ENCODE peak calls at places on chromosomes 16 and 17, in ten cellular contexts. I is spleen; T is fibroblast of the aortic adventitia; D is CD8-positive, alpha-beta T cell; A is mammary epithelial cell; S is HFF-Myc; Y is breast epithelium; O is ascending aorta; J is choroid plexus epithelial cell; Z is CD8-positive, alpha-beta memory T cell. G is an unnamed sample.

GRCh38 chr17:8955560-8955959 is 9.9 kb downstream of the PIK3R5 start:
- DNase-seq in I (peak), T (no peak), D (no peak), A (no peak), S (no peak), Y (no peak), O (no peak), J (no peak), Z (no peak), G (no peak)

GRCh38 chr16:75462804-75463203 is 1.7 kb downstream of the TMEM170A start:
- DNase-seq in I (no peak), T (no peak), D (no peak), A (no peak), S (no peak), Y (no peak), O (no peak), J (no peak), Z (no peak), G (no peak)

GRCh38 chr17:53313746-53314145 is 509.0 kb upstream of the KIF2B start:
- DNase-seq in I (no peak), T (no peak), D (no peak), A (peak), S (no peak), Y (no peak), O (no peak), J (no peak), Z (no peak), G (no peak)

GRCh38 chr17:76307299-76307965 is 644 bp downstream of the QRICH2 start:
- DNase-seq in I (peak), T (no peak), D (no peak), A (no peak), S (no peak), Y (no peak), O (no peak), J (no peak), Z (no peak), G (peak)

GRCh38 chr17:19018600-19018950 is 14.0 kb upstream of the FAM83G start:
- DNase-seq in I (no peak), T (no peak), D (no peak), A (no peak), S (no peak), Y (no peak), O (no peak), J (no peak), Z (no peak), G (peak)

GRCh38 chr16:66409156-66409555 is 17.9 kb upstream of the BEAN1 start:
- DNase-seq in I (no peak), T (peak), D (no peak), A (peak), S (no peak), Y (no peak), O (no peak), J (peak), Z (no peak), G (no peak)

GRCh38 chr17:73346763-73347162 is 35.0 kb upstream of the CDC42EP4 start:
- DNase-seq in I (no peak), T (no peak), D (no peak), A (no peak), S (no peak), Y (no peak), O (no peak), J (no peak), Z (no peak), G (no peak)

GRCh38 chr16:29877266-29877961 is 14.4 kb upstream of the CDIPT start:
- DNase-seq in I (no peak), T (no peak), D (peak), A (peak), S (no peak), Y (no peak), O (no peak), J (peak), Z (no peak), G (peak)

GRCh38 chr16:70803354-70803753 is 2.4 kb upstream of the VAC14 start:
- DNase-seq in I (no peak), T (peak), D (no peak), A (no peak), S (no peak), Y (no peak), O (no peak), J (peak), Z (no peak), G (no peak)

GRCh38 chr17:28948873-28949184 is 2.5 kb downstream of the PHF12 start:
- DNase-seq in I (no peak), T (no peak), D (no peak), A (no peak), S (no peak), Y (no peak), O (no peak), J (peak), Z (no peak), G (no peak)

GRCh38 chr16:16083421-16084156 is 134.2 kb downstream of the ABCC1 start:
- DNase-seq in I (no peak), T (peak), D (no peak), A (peak), S (no peak), Y (no peak), O (no peak), J (peak), Z (no peak), G (no peak)

GRCh38 chr17:2400474-2400866 is 390 bp downstream of the MNT start:
- DNase-seq in I (peak), T (no peak), D (peak), A (peak), S (no peak), Y (no peak), O (no peak), J (peak), Z (peak), G (no peak)

GRCh38 chr17:50043290-50044148 is 12.4 kb upstream of the ITGA3 start:
- DNase-seq in I (peak), T (no peak), D (no peak), A (no peak), S (no peak), Y (peak), O (no peak), J (peak), Z (no peak), G (no peak)

GRCh38 chr16:50196736-50197135 is 43.6 kb downstream of the TENT4B start:
- DNase-seq in I (no peak), T (no peak), D (peak), A (peak), S (no peak), Y (no peak), O (no peak), J (peak), Z (no peak), G (no peak)

GRCh38 chr17:55454906-55455474 is 33.4 kb upstream of the MMD start:
- DNase-seq in I (no peak), T (peak), D (no peak), A (no peak), S (peak), Y (no peak), O (no peak), J (peak), Z (no peak), G (no peak)

GRCh38 chr17:71883845-71884244 is 237.0 kb upstream of the SOX9 start:
- DNase-seq in I (no peak), T (no peak), D (no peak), A (peak), S (no peak), Y (no peak), O (no peak), J (no peak), Z (no peak), G (peak)

GRCh38 chr16:69093974-69094373 is 11.5 kb upstream of the HAS3 start:
- DNase-seq in I (no peak), T (no peak), D (no peak), A (no peak), S (no peak), Y (no peak), O (no peak), J (no peak), Z (no peak), G (no peak)

GRCh38 chr16:68985268-68985667 is 120.2 kb upstream of the HAS3 start:
- DNase-seq in I (no peak), T (no peak), D (no peak), A (no peak), S (no peak), Y (no peak), O (no peak), J (peak), Z (no peak), G (no peak)

GRCh38 chr17:39178516-39178915 is 12.6 kb upstream of the ARL5C start:
- DNase-seq in I (no peak), T (peak), D (no peak), A (peak), S (no peak), Y (no peak), O (no peak), J (no peak), Z (no peak), G (no peak)

GRCh38 chr17:52035336-52035915 is 123.1 kb downstream of the CA10 start:
- DNase-seq in I (peak), T (no peak), D (no peak), A (no peak), S (no peak), Y (no peak), O (no peak), J (no peak), Z (no peak), G (no peak)

GRCh38 chr17:67474081-67474661 is 97.1 kb downstream of the PITPNC1 start:
- DNase-seq in I (no peak), T (peak), D (peak), A (no peak), S (no peak), Y (no peak), O (no peak), J (peak), Z (no peak), G (no peak)

GRCh38 chr17:4066210-4066609 is 76.6 kb downstream of the ZZEF1 start:
- DNase-seq in I (no peak), T (no peak), D (no peak), A (no peak), S (no peak), Y (no peak), O (no peak), J (no peak), Z (no peak), G (no peak)

GRCh38 chr16:2056077-2056476 is 8.3 kb downstream of the TSC2 start:
- DNase-seq in I (no peak), T (no peak), D (no peak), A (no peak), S (no peak), Y (no peak), O (no peak), J (peak), Z (no peak), G (no peak)

GRCh38 chr17:62703776-62704380 is 76.4 kb downstream of the MRC2 start:
- DNase-seq in I (peak), T (peak), D (peak), A (peak), S (no peak), Y (peak), O (no peak), J (peak), Z (peak), G (peak)

GRCh38 chr17:48841395-48841831 is 10.6 kb downstream of the CALCOCO2 start:
- DNase-seq in I (no peak), T (peak), D (no peak), A (peak), S (no peak), Y (no peak), O (no peak), J (peak), Z (no peak), G (peak)

GRCh38 chr16:31451681-31452351 is 7.5 kb upstream of the ARMC5 start:
- DNase-seq in I (no peak), T (peak), D (no peak), A (peak), S (no peak), Y (no peak), O (no peak), J (peak), Z (no peak), G (no peak)

GRCh38 chr17:78973792-78974520 is 5.8 kb downstream of the LGALS3BP start:
- DNase-seq in I (no peak), T (no peak), D (no peak), A (no peak), S (no peak), Y (no peak), O (no peak), J (no peak), Z (no peak), G (no peak)

GRCh38 chr16:79607587-79607986 is 7.0 kb upstream of the MAF start:
- DNase-seq in I (no peak), T (peak), D (no peak), A (peak), S (no peak), Y (no peak), O (no peak), J (peak), Z (no peak), G (no peak)

GRCh38 chr17:47829870-47830269 is 1.5 kb downstream of the MRPL10 start:
- DNase-seq in I (no peak), T (no peak), D (peak), A (no peak), S (no peak), Y (no peak), O (no peak), J (peak), Z (peak), G (no peak)
- H3K4me3 ChIP-seq in I (no peak), T (no peak), D (no peak), A (no peak), S (peak), Y (no peak), O (peak), J (no peak), Z (peak), G (no peak)

DNA sequence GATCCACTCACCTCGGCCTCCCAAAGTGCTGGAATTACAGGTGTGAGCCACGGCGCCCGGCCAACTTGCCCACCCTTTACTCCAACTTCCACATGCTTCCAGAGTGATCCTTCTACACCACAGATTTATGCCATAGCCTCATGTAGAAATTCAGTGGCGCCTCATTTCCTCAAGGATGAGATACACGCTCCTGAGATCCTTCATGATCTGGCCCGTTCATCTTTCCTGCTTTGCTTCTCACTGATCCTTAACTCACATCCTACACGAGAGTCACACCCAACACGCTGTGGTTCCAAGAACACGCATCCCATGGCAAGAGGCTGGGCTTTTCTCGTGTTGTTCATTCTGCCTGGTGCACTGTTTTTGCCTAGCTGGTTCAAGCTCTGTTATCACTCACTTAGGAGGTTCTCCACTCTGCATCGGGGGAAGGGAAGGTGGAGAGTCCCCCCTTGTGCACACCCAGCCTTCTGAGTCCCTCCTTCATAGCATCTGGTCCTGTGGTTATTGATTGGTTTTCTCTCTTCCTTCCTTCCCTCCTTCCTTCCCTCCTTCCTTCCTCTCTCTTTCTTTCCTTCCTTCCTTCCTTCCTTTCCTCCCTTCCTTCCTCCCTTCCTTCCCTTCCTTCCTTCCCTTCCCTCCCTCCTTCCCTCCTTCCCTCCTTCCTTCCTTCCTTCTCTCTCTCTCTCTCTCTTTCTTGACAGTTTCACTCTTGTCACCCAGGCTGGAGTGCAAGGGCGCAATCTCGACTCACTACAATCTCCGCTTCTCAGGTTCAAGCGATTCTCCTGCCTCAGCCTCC is 32.7 kb upstream of the GCSH start:
- DNase-seq in I (no peak), T (no peak), D (no peak), A (no peak), S (no peak), Y (no peak), O (no peak), J (no peak), Z (no peak), G (no peak)
- H3K4me3 ChIP-seq in I (no peak), T (no peak), D (no peak), A (no peak), S (no peak), Y (no peak), O (no peak), J (no peak), Z (no peak), G (no peak)

GRCh38 chr17:33889079-33889478 is 366.0 kb upstream of the CCL2 start:
- DNase-seq in I (no peak), T (no peak), D (no peak), A (no peak), S (no peak), Y (no peak), O (no peak), J (no peak), Z (no peak), G (no peak)

GRCh38 chr17:33889766-33890165 is 365.3 kb upstream of the CCL2 start:
- DNase-seq in I (no peak), T (no peak), D (no peak), A (no peak), S (no peak), Y (no peak), O (no peak), J (no peak), Z (no peak), G (no peak)

GRCh38 chr17:33895491-33895890 is 359.6 kb upstream of the CCL2 start:
- DNase-seq in I (no peak), T (no peak), D (no peak), A (no peak), S (no peak), Y (no peak), O (no peak), J (no peak), Z (no peak), G (no peak)

GRCh38 chr17:33893192-33893591 is 361.9 kb upstream of the CCL2 start:
- DNase-seq in I (no peak), T (no peak), D (no peak), A (no peak), S (no peak), Y (no peak), O (no peak), J (no peak), Z (no peak), G (no peak)

DNA sequence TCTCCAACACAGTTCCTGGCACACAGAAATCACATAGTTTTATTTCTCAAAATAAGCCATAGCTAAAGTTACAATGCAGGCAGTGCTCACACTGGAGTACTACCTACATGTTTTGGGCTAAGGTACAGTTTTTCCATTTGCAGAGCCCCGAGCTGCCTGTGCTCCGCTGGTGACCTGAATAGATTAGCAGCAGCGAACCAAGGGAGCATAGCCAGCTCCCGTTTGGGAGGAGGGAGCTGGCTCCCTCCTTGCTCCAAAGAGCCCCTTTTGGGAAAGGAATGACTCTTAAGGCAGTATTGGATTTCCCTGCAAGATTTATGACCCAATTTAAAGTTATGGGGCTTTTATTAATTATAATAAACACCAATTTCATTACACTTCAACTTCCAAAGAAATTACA is 362.4 kb upstream of the CCL2 start:
- DNase-seq in I (no peak), T (no peak), D (no peak), A (no peak), S (no peak), Y (no peak), O (no peak), J (no peak), Z (no peak), G (no peak)
- H3K4me3 ChIP-seq in I (no peak), T (no peak), D (no peak), A (no peak), S (no peak), Y (no peak), O (no peak), J (no peak), Z (no peak), G (no peak)

GRCh38 chr17:82126479-82127314 is 28.7 kb upstream of the FASN start:
- DNase-seq in I (no peak), T (no peak), D (peak), A (no peak), S (no peak), Y (no peak), O (no peak), J (no peak), Z (peak), G (no peak)

GRCh38 chr17:82129095-82129494 is 31.1 kb upstream of the FASN start:
- DNase-seq in I (no peak), T (no peak), D (no peak), A (no peak), S (no peak), Y (no peak), O (no peak), J (no peak), Z (no peak), G (no peak)

GRCh38 chr17:82127315-82127595 is 29.2 kb upstream of the FASN start:
- DNase-seq in I (no peak), T (no peak), D (no peak), A (no peak), S (no peak), Y (no peak), O (no peak), J (no peak), Z (no peak), G (no peak)

GRCh38 chr17:82128287-82128686 is 30.3 kb upstream of the FASN start:
- DNase-seq in I (no peak), T (no peak), D (no peak), A (no peak), S (no peak), Y (no peak), O (no peak), J (no peak), Z (no peak), G (no peak)

DNA sequence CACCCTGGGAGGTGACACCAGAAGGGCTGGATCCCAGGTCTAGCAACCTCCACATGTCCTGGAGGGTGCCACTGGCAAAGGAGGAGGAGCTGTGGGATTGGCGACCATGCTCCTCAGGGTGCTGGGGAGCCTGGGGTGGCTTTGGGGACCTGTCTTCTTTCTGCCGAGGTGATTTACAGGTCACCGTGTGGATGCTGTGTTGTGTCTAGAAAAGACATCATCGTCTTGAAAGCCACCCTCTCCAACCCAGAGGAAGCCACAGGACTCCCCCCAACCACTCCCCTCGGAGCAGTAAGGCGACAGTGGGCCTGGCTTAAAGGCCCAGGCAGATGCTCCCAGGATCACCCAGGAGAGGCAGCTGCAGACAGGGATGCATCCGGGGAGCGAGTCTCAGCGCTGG is 29.7 kb upstream of the FASN start:
- DNase-seq in I (no peak), T (no peak), D (peak), A (no peak), S (no peak), Y (no peak), O (no peak), J (no peak), Z (no peak), G (no peak)
- H3K4me3 ChIP-seq in I (no peak), T (no peak), D (peak), A (no peak), S (no peak), Y (no peak), O (no peak), J (no peak), Z (peak), G (no peak)

G was measured in GM06990.